ENCODE peak calls at places on chromosomes 3 and 15, in four cellular contexts. U is effector memory CD4-positive, alpha-beta T cell; F is MCF 10A; I is ascending aorta. V is an unnamed sample.

GRCh38 chr3:14891135-14892132 is 55.9 kb upstream of the NR2C2 start:
- DNase-seq in U (no peak), F (no peak), I (no peak), V (no peak)

GRCh38 chr15:68679161-68679560 is 100.4 kb downstream of the CORO2B start:
- DNase-seq in U (no peak), F (no peak), I (no peak), V (no peak)

GRCh38 chr3:82114589-82114988 is 353.1 kb upstream of the GBE1 start:
- DNase-seq in U (no peak), F (no peak), I (no peak), V (no peak)

GRCh38 chr3:46844397-46844796 is 18.8 kb downstream of the MYL3 start:
- DNase-seq in U (no peak), F (no peak), I (no peak), V (no peak)

GRCh38 chr3:449711-450110 is 253.1 kb downstream of the CHL1 start:
- DNase-seq in U (no peak), F (no peak), I (no peak), V (no peak)

GRCh38 chr3:141039573-141039972 is 11.6 kb upstream of the SPSB4 start:
- DNase-seq in U (no peak), F (no peak), I (no peak), V (no peak)

GRCh38 chr3:63097396-63097795 is 180.7 kb upstream of the SYNPR start:
- DNase-seq in U (no peak), F (no peak), I (no peak), V (no peak)

GRCh38 chr3:25444273-25444672 is 16.2 kb downstream of the RARB start:
- DNase-seq in U (no peak), F (no peak), I (no peak), V (no peak)

GRCh38 chr3:4406746-4407568 is 60.1 kb downstream of the SUMF1 start:
- DNase-seq in U (no peak), F (no peak), I (no peak), V (no peak)

V was measured in neural progenitor cell.